ENCODE peak calls at places on chromosomes 11 and 22, in ten cellular contexts. F, E, B, T, H, U, R, Q, G and C are unnamed samples.

GRCh38 chr11:71342951-71343827 is 90.8 kb upstream of the SHANK2 start:
- DNase-seq in T (peak), H (no peak), F (no peak), B (no peak), G (no peak), U (no peak), R (peak), Q (peak), E (no peak), C (no peak)

GRCh38 chr22:24986816-24987215 is 34.3 kb downstream of the KIAA1671 start:
- DNase-seq in T (no peak), U (no peak), F (no peak), H (no peak), R (no peak), Q (peak), B (no peak), G (no peak), E (no peak), C (no peak)

GRCh38 chr11:60844045-60844869 is 2.3 kb downstream of the CCDC86 start:
- DNase-seq in B (no peak), G (no peak), H (no peak), T (no peak), R (no peak), Q (no peak), F (no peak), U (no peak), E (no peak), C (no peak)

GRCh38 chr22:16131918-16132317 is 442.1 kb downstream of the POTEH start:
- DNase-seq in E (no peak), F (no peak), U (no peak), R (no peak), H (no peak), Q (no peak), G (no peak), B (no peak), T (no peak), C (no peak)

GRCh38 chr11:62061356-62062222 is 62.2 kb upstream of the INCENP start:
- DNase-seq in R (no peak), H (no peak), B (no peak), E (no peak), T (peak), G (no peak), Q (no peak), U (no peak), F (no peak), C (no peak)

GRCh38 chr11:92390783-92391182 is 166.2 kb downstream of the FAT3 start:
- DNase-seq in H (no peak), E (no peak), T (no peak), B (no peak), F (no peak), Q (no peak), U (no peak), R (no peak), G (no peak), C (no peak)

GRCh38 chr11:106077609-106078517 is at the start of gene AASDHPPT:
- DNase-seq in T (peak), R (no peak), Q (no peak), G (peak), U (no peak), F (no peak), E (no peak), H (no peak), B (peak), C (no peak)

GRCh38 chr11:93743316-93743715 is 1.8 kb downstream of the C11orf54 start:
- DNase-seq in Q (no peak), G (no peak), F (no peak), E (no peak), B (no peak), T (no peak), H (no peak), R (no peak), U (no peak), C (no peak)

GRCh38 chr22:28001171-28001835 is 82.2 kb upstream of the PITPNB start:
- DNase-seq in U (no peak), B (no peak), T (no peak), G (no peak), H (no peak), E (no peak), R (no peak), Q (no peak), F (no peak), C (no peak)

GRCh38 chr22:49999063-49999900 is 13.3 kb downstream of the IL17REL start:
- DNase-seq in T (no peak), Q (no peak), F (no peak), U (no peak), B (no peak), E (no peak), H (no peak), R (no peak), G (no peak), C (no peak)

GRCh38 chr11:111797145-111797581 is 31.0 kb upstream of the PPP2R1B start:
- DNase-seq in Q (no peak), U (no peak), F (no peak), E (peak), H (no peak), B (no peak), T (peak), R (no peak), G (no peak), C (peak)

GRCh38 chr11:34337016-34337415 is 20.8 kb downstream of the ABTB2 start:
- DNase-seq in E (no peak), U (no peak), Q (no peak), R (no peak), B (no peak), F (no peak), T (no peak), H (no peak), G (no peak), C (no peak)

GRCh38 chr11:75510011-75510595 is 15.6 kb downstream of the GDPD5 start:
- DNase-seq in U (no peak), E (no peak), F (no peak), T (no peak), G (no peak), Q (no peak), B (no peak), R (no peak), H (no peak), C (no peak)

GRCh38 chr11:22343411-22344032 is 5.3 kb downstream of the SLC17A6 start:
- DNase-seq in B (no peak), U (no peak), F (no peak), R (no peak), G (no peak), Q (no peak), T (no peak), H (no peak), E (peak), C (no peak)

GRCh38 chr11:16785520-16786128 is 47.2 kb downstream of the C11orf58 start:
- DNase-seq in G (peak), R (peak), E (peak), Q (peak), U (peak), T (peak), F (peak), H (no peak), B (no peak), C (peak)

GRCh38 chr22:46462726-46463371 is 74.6 kb downstream of the CELSR1 start:
- DNase-seq in H (no peak), T (peak), Q (no peak), G (no peak), U (no peak), B (no peak), E (peak), F (no peak), R (no peak), C (no peak)

GRCh38 chr11:32071811-32072210 is 19.1 kb upstream of the RCN1 start:
- DNase-seq in T (peak), B (no peak), F (no peak), G (no peak), R (peak), U (no peak), E (no peak), H (peak), Q (no peak), C (peak)

GRCh38 chr22:33747576-33748180 is 172.6 kb downstream of the LARGE1 start:
- DNase-seq in G (no peak), B (no peak), H (no peak), F (no peak), Q (no peak), U (no peak), E (peak), T (no peak), R (no peak), C (no peak)

GRCh38 chr11:85525711-85526110 is 101.4 kb downstream of the DLG2 start:
- DNase-seq in G (no peak), B (no peak), U (no peak), R (no peak), Q (no peak), E (no peak), H (no peak), T (no peak), F (no peak), C (no peak)

GRCh38 chr11:118689852-118690552 is 10.6 kb upstream of the TREH start:
- DNase-seq in U (peak), H (peak), T (peak), Q (peak), G (peak), R (peak), F (peak), B (peak), E (peak), C (peak)

GRCh38 chr22:48278620-48279464 is 1516.4 kb downstream of the TBC1D22A start:
- DNase-seq in H (no peak), E (no peak), T (no peak), Q (no peak), B (no peak), U (peak), R (no peak), G (no peak), F (no peak), C (no peak)

GRCh38 chr11:60710482-60710881 is 11.1 kb downstream of the MS4A8 start:
- DNase-seq in Q (no peak), E (no peak), H (no peak), F (no peak), U (no peak), B (no peak), R (no peak), G (no peak), T (no peak), C (no peak)

GRCh38 chr11:6548641-6549040 is 51.6 kb downstream of the DNHD1 start:
- DNase-seq in T (no peak), F (no peak), B (no peak), U (no peak), Q (no peak), R (no peak), E (no peak), H (no peak), G (no peak), C (no peak)

GRCh38 chr11:65424200-65425104 is 1.9 kb downstream of the NEAT1 start:
- DNase-seq in H (no peak), T (peak), R (no peak), F (peak), B (no peak), E (no peak), U (peak), G (no peak), Q (peak), C (peak)

GRCh38 chr11:117836077-117836960 is 11.8 kb upstream of the FXYD2 start:
- DNase-seq in G (no peak), B (no peak), F (no peak), R (no peak), H (no peak), E (no peak), Q (no peak), T (no peak), U (peak), C (no peak)

GRCh38 chr11:94201004-94201465 is 72.4 kb downstream of the PANX1 start:
- DNase-seq in Q (no peak), E (no peak), T (no peak), G (no peak), H (peak), B (no peak), U (no peak), R (no peak), F (no peak), C (no peak)

GRCh38 chr11:46252373-46252914 is 25.0 kb upstream of the CREB3L1 start:
- DNase-seq in U (no peak), E (no peak), F (no peak), Q (no peak), T (peak), H (no peak), G (no peak), B (no peak), R (no peak), C (no peak)

GRCh38 chr11:45304111-45304991 is 18.2 kb upstream of the SYT13 start:
- DNase-seq in H (no peak), E (no peak), T (no peak), G (no peak), F (no peak), B (no peak), U (peak), R (no peak), Q (no peak), C (no peak)

GRCh38 chr22:28883917-28884753 is 763 bp downstream of the ZNRF3 start:
- DNase-seq in Q (peak), H (no peak), U (no peak), B (no peak), E (no peak), T (peak), G (no peak), R (no peak), F (peak), C (no peak)

GRCh38 chr11:37946155-37946766 is 1348.2 kb upstream of the RAG2 start:
- DNase-seq in E (peak), H (peak), T (peak), F (no peak), B (no peak), G (no peak), R (peak), Q (no peak), U (no peak), C (no peak)